ENCODE peak calls at places on chromosome 4, in five cellular contexts. One of them, this sample, is unnamed.

GRCh38 chr4:172202480-172203076 is 389.4 kb downstream of the GALNTL6 start:
- DNase-seq in spleen: no peak
- DNase-seq in A673: peak
- DNase-seq in IMR-90: peak
- DNase-seq in GF-D8: no peak
- DNase-seq in this sample: peak

GRCh38 chr4:56626420-56626819 is 54.7 kb downstream of the HOPX start:
- DNase-seq in A673: no peak
- DNase-seq in IMR-90: no peak
- DNase-seq in GF-D8: no peak
- DNase-seq in spleen: no peak
- DNase-seq in this sample: no peak

GRCh38 chr4:114180481-114180880 is 201.0 kb upstream of the ARSJ start:
- DNase-seq in IMR-90: peak
- DNase-seq in GF-D8: no peak
- DNase-seq in A673: peak
- DNase-seq in spleen: no peak
- DNase-seq in this sample: peak

GRCh38 chr4:107631568-107631967 is 88.5 kb downstream of the PAPSS1 start:
- DNase-seq in GF-D8: no peak
- DNase-seq in A673: no peak
- DNase-seq in IMR-90: no peak
- DNase-seq in spleen: no peak
- DNase-seq in this sample: no peak

GRCh38 chr4:15250021-15250441 is 177.8 kb upstream of the C1QTNF7 start:
- DNase-seq in GF-D8: no peak
- DNase-seq in A673: no peak
- DNase-seq in spleen: no peak
- DNase-seq in IMR-90: peak
- DNase-seq in this sample: peak

GRCh38 chr4:61714387-61714890 is 514.3 kb downstream of the ADGRL3 start:
- DNase-seq in IMR-90: no peak
- DNase-seq in spleen: no peak
- DNase-seq in GF-D8: no peak
- DNase-seq in A673: no peak
- DNase-seq in this sample: no peak

GRCh38 chr4:1632109-1633104 is 51.7 kb downstream of the FAM53A start:
- DNase-seq in spleen: no peak
- DNase-seq in IMR-90: no peak
- DNase-seq in GF-D8: peak
- DNase-seq in A673: no peak
- DNase-seq in this sample: no peak

GRCh38 chr4:16261313-16261878 is 35.1 kb upstream of the TAPT1 start:
- DNase-seq in A673: no peak
- DNase-seq in GF-D8: no peak
- DNase-seq in spleen: no peak
- DNase-seq in IMR-90: no peak
- DNase-seq in this sample: no peak

GRCh38 chr4:129453524-129453923 is 357.6 kb downstream of the C4orf33 start:
- DNase-seq in GF-D8: no peak
- DNase-seq in A673: no peak
- DNase-seq in spleen: no peak
- DNase-seq in IMR-90: no peak
- DNase-seq in this sample: no peak

GRCh38 chr4:176193898-176194297 is 1.5 kb downstream of the SPATA4 start:
- DNase-seq in GF-D8: no peak
- DNase-seq in A673: no peak
- DNase-seq in IMR-90: peak
- DNase-seq in spleen: no peak
- DNase-seq in this sample: peak

GRCh38 chr4:56424697-56425514 is 10.5 kb downstream of the PPAT start:
- DNase-seq in IMR-90: peak
- DNase-seq in A673: peak
- DNase-seq in spleen: no peak
- DNase-seq in GF-D8: no peak
- DNase-seq in this sample: peak

GRCh38 chr4:110977554-110977953 is 354.7 kb upstream of the PITX2 start:
- DNase-seq in spleen: no peak
- DNase-seq in IMR-90: no peak
- DNase-seq in GF-D8: no peak
- DNase-seq in A673: no peak
- DNase-seq in this sample: no peak

GRCh38 chr4:60805500-60806313 is 394.4 kb upstream of the ADGRL3 start:
- DNase-seq in GF-D8: no peak
- DNase-seq in IMR-90: peak
- DNase-seq in A673: peak
- DNase-seq in spleen: no peak
- DNase-seq in this sample: peak

GRCh38 chr4:156223985-156224384 is 270.3 kb upstream of the CTSO start:
- DNase-seq in IMR-90: no peak
- DNase-seq in GF-D8: no peak
- DNase-seq in A673: no peak
- DNase-seq in spleen: no peak
- DNase-seq in this sample: no peak

GRCh38 chr4:154928640-154929257 is 147.7 kb downstream of the RBM46 start:
- DNase-seq in GF-D8: no peak
- DNase-seq in spleen: no peak
- DNase-seq in A673: peak
- DNase-seq in IMR-90: peak
- DNase-seq in this sample: peak

GRCh38 chr4:82201805-82202636 is 171.8 kb downstream of the HNRNPD start:
- DNase-seq in A673: peak
- DNase-seq in IMR-90: peak
- DNase-seq in spleen: no peak
- DNase-seq in GF-D8: peak
- DNase-seq in this sample: peak

GRCh38 chr4:70753630-70754029 is 31.9 kb downstream of the RUFY3 start:
- DNase-seq in IMR-90: no peak
- DNase-seq in GF-D8: no peak
- DNase-seq in A673: no peak
- DNase-seq in spleen: no peak
- DNase-seq in this sample: no peak

GRCh38 chr4:3689576-3690551 is 76.3 kb upstream of the ADRA2C start:
- DNase-seq in spleen: peak
- DNase-seq in GF-D8: no peak
- DNase-seq in A673: no peak
- DNase-seq in IMR-90: no peak
- DNase-seq in this sample: no peak

GRCh38 chr4:159308571-159309340 is 205.9 kb downstream of the RAPGEF2 start:
- DNase-seq in A673: peak
- DNase-seq in spleen: no peak
- DNase-seq in GF-D8: no peak
- DNase-seq in IMR-90: peak
- DNase-seq in this sample: peak

GRCh38 chr4:146641762-146642161 is 3.1 kb downstream of the POU4F2 start:
- DNase-seq in IMR-90: no peak
- DNase-seq in GF-D8: no peak
- DNase-seq in spleen: no peak
- DNase-seq in A673: no peak
- DNase-seq in this sample: no peak

GRCh38 chr4:83259586-83259985 is 25.0 kb downstream of the COQ2 start:
- DNase-seq in IMR-90: no peak
- DNase-seq in A673: no peak
- DNase-seq in spleen: no peak
- DNase-seq in GF-D8: no peak
- DNase-seq in this sample: no peak

GRCh38 chr4:4424499-4425115 is 37.7 kb downstream of the NSG1 start:
- DNase-seq in spleen: no peak
- DNase-seq in IMR-90: no peak
- DNase-seq in GF-D8: no peak
- DNase-seq in A673: no peak
- DNase-seq in this sample: no peak

GRCh38 chr4:156931267-156931666 is 40.3 kb downstream of the PDGFC start:
- DNase-seq in IMR-90: peak
- DNase-seq in A673: peak
- DNase-seq in spleen: no peak
- DNase-seq in GF-D8: no peak
- DNase-seq in this sample: peak

GRCh38 chr4:162959056-162959455 is 207.6 kb downstream of the NAF1 start:
- DNase-seq in spleen: no peak
- DNase-seq in GF-D8: no peak
- DNase-seq in IMR-90: no peak
- DNase-seq in A673: peak
- DNase-seq in this sample: peak

GRCh38 chr4:6271701-6272465 is 2.2 kb downstream of the WFS1 start:
- DNase-seq in spleen: peak
- DNase-seq in A673: no peak
- DNase-seq in IMR-90: no peak
- DNase-seq in GF-D8: no peak
- DNase-seq in this sample: no peak

GRCh38 chr4:73860884-73861283 is 7.8 kb downstream of the PF4V1 start:
- DNase-seq in spleen: no peak
- DNase-seq in GF-D8: no peak
- DNase-seq in IMR-90: no peak
- DNase-seq in A673: no peak
- DNase-seq in this sample: no peak

GRCh38 chr4:1104647-1105046 is 8.7 kb downstream of the RNF212 start:
- DNase-seq in spleen: no peak
- DNase-seq in GF-D8: no peak
- DNase-seq in A673: no peak
- DNase-seq in IMR-90: no peak
- DNase-seq in this sample: no peak

GRCh38 chr4:141807073-141807472 is 170.7 kb downstream of the IL15 start:
- DNase-seq in A673: no peak
- DNase-seq in IMR-90: peak
- DNase-seq in GF-D8: no peak
- DNase-seq in spleen: no peak
- DNase-seq in this sample: peak

GRCh38 chr4:7403001-7403400 is 31.7 kb downstream of the PSAPL1 start:
- DNase-seq in IMR-90: no peak
- DNase-seq in spleen: peak
- DNase-seq in A673: no peak
- DNase-seq in GF-D8: no peak
- DNase-seq in this sample: no peak

GRCh38 chr4:145414224-145414623 is 67.4 kb upstream of the SMAD1 start:
- DNase-seq in IMR-90: no peak
- DNase-seq in A673: no peak
- DNase-seq in GF-D8: no peak
- DNase-seq in spleen: no peak
- DNase-seq in this sample: no peak

GRCh38 chr4:31088600-31089230 is 368.5 kb downstream of the PCDH7 start:
- DNase-seq in A673: no peak
- DNase-seq in spleen: no peak
- DNase-seq in IMR-90: peak
- DNase-seq in GF-D8: no peak
- DNase-seq in this sample: peak

GRCh38 chr4:186196063-186196462 is 4.7 kb downstream of the CYP4V2 start:
- DNase-seq in spleen: no peak
- DNase-seq in IMR-90: no peak
- DNase-seq in GF-D8: no peak
- DNase-seq in A673: no peak
- DNase-seq in this sample: no peak

GRCh38 chr4:2804449-2804972 is 11.6 kb downstream of the SH3BP2 start:
- DNase-seq in GF-D8: no peak
- DNase-seq in A673: no peak
- DNase-seq in spleen: peak
- DNase-seq in IMR-90: no peak
- DNase-seq in this sample: no peak

GRCh38 chr4:178136736-178137345 is 694.6 kb upstream of the AGA start:
- DNase-seq in A673: no peak
- DNase-seq in IMR-90: no peak
- DNase-seq in GF-D8: no peak
- DNase-seq in spleen: no peak
- DNase-seq in this sample: no peak

GRCh38 chr4:113474017-113474416 is 287.5 kb downstream of the CAMK2D start:
- DNase-seq in GF-D8: no peak
- DNase-seq in A673: no peak
- DNase-seq in IMR-90: peak
- DNase-seq in spleen: no peak
- DNase-seq in this sample: peak

GRCh38 chr4:101200561-101200960 is 146.8 kb downstream of the PPP3CA start:
- DNase-seq in IMR-90: peak
- DNase-seq in A673: peak
- DNase-seq in GF-D8: peak
- DNase-seq in spleen: no peak
- DNase-seq in this sample: peak

This sample was measured in choroid plexus epithelial cell.